ENCODE peak calls at places on chromosomes 5 and 9, in nine cellular contexts. One of them, this sample, is unnamed.

GRCh38 chr9:109549386-109549785 is 51.3 kb upstream of the PTPN3 start:
- DNase-seq in tibial artery: no peak
- DNase-seq in GM03348: no peak
- DNase-seq in activated CD4-positive, alpha-beta T cell treated with anti-CD3 and anti-CD28 coated beads for 48 hours: no peak
- DNase-seq in neuronal stem cell: no peak
- DNase-seq in nucleus accumbens: no peak
- DNase-seq in brain microvascular endothelial cell: no peak
- DNase-seq in astrocyte of the spinal cord: no peak
- DNase-seq in Right ventricle myocardium superior: no peak
- DNase-seq in this sample: peak; percentile 26

GRCh38 chr9:75642522-75642921 is 248.0 kb upstream of the PCSK5 start:
- DNase-seq in tibial artery: no peak
- DNase-seq in GM03348: no peak
- DNase-seq in activated CD4-positive, alpha-beta T cell treated with anti-CD3 and anti-CD28 coated beads for 48 hours: no peak
- DNase-seq in neuronal stem cell: no peak
- DNase-seq in nucleus accumbens: no peak
- DNase-seq in brain microvascular endothelial cell: no peak
- DNase-seq in astrocyte of the spinal cord: no peak
- DNase-seq in Right ventricle myocardium superior: no peak
- DNase-seq in this sample: no peak

GRCh38 chr5:135216072-135216812 is 182.2 kb upstream of the PITX1 start:
- DNase-seq in tibial artery: peak; percentile 34
- DNase-seq in GM03348: no peak
- DNase-seq in activated CD4-positive, alpha-beta T cell treated with anti-CD3 and anti-CD28 coated beads for 48 hours: no peak
- DNase-seq in neuronal stem cell: no peak
- DNase-seq in nucleus accumbens: no peak
- DNase-seq in brain microvascular endothelial cell: no peak
- DNase-seq in astrocyte of the spinal cord: no peak
- DNase-seq in Right ventricle myocardium superior: no peak
- DNase-seq in this sample: no peak

GRCh38 chr5:32507738-32508434 is 63.3 kb upstream of the ZFR start:
- DNase-seq in tibial artery: no peak
- DNase-seq in GM03348: peak; percentile 82
- DNase-seq in activated CD4-positive, alpha-beta T cell treated with anti-CD3 and anti-CD28 coated beads for 48 hours: no peak
- DNase-seq in neuronal stem cell: no peak
- DNase-seq in nucleus accumbens: no peak
- DNase-seq in brain microvascular endothelial cell: peak; percentile 37
- DNase-seq in astrocyte of the spinal cord: peak; percentile 69
- DNase-seq in Right ventricle myocardium superior: no peak
- DNase-seq in this sample: peak; percentile 65

GRCh38 chr5:67809589-67809988 is 406.0 kb upstream of the PIK3R1 start:
- DNase-seq in tibial artery: no peak
- DNase-seq in GM03348: no peak
- DNase-seq in activated CD4-positive, alpha-beta T cell treated with anti-CD3 and anti-CD28 coated beads for 48 hours: no peak
- DNase-seq in neuronal stem cell: no peak
- DNase-seq in nucleus accumbens: no peak
- DNase-seq in brain microvascular endothelial cell: no peak
- DNase-seq in astrocyte of the spinal cord: peak; percentile 23
- DNase-seq in Right ventricle myocardium superior: no peak
- DNase-seq in this sample: peak; percentile 27

GRCh38 chr9:92846662-92847145 is 31.1 kb downstream of the ZNF484 start:
- DNase-seq in tibial artery: no peak
- DNase-seq in GM03348: no peak
- DNase-seq in activated CD4-positive, alpha-beta T cell treated with anti-CD3 and anti-CD28 coated beads for 48 hours: no peak
- DNase-seq in neuronal stem cell: no peak
- DNase-seq in nucleus accumbens: no peak
- DNase-seq in brain microvascular endothelial cell: no peak
- DNase-seq in astrocyte of the spinal cord: peak; percentile 11
- DNase-seq in Right ventricle myocardium superior: no peak
- DNase-seq in this sample: no peak

GRCh38 chr5:14582797-14583137 is 1.2 kb downstream of the OTULINL start:
- DNase-seq in tibial artery: no peak
- DNase-seq in GM03348: no peak
- DNase-seq in activated CD4-positive, alpha-beta T cell treated with anti-CD3 and anti-CD28 coated beads for 48 hours: no peak
- DNase-seq in neuronal stem cell: no peak
- DNase-seq in nucleus accumbens: no peak
- DNase-seq in brain microvascular endothelial cell: no peak
- DNase-seq in astrocyte of the spinal cord: no peak
- DNase-seq in Right ventricle myocardium superior: no peak
- DNase-seq in this sample: no peak

GRCh38 chr9:70672136-70672535 is 257.7 kb upstream of the KLF9 start:
- DNase-seq in tibial artery: no peak
- DNase-seq in GM03348: no peak
- DNase-seq in activated CD4-positive, alpha-beta T cell treated with anti-CD3 and anti-CD28 coated beads for 48 hours: no peak
- DNase-seq in neuronal stem cell: no peak
- DNase-seq in nucleus accumbens: no peak
- DNase-seq in brain microvascular endothelial cell: no peak
- DNase-seq in astrocyte of the spinal cord: no peak
- DNase-seq in Right ventricle myocardium superior: no peak
- DNase-seq in this sample: peak; percentile 7

GRCh38 chr5:179486596-179487051 is 63.7 kb upstream of the RUFY1 start:
- DNase-seq in tibial artery: no peak
- DNase-seq in GM03348: no peak
- DNase-seq in activated CD4-positive, alpha-beta T cell treated with anti-CD3 and anti-CD28 coated beads for 48 hours: no peak
- DNase-seq in neuronal stem cell: no peak
- DNase-seq in nucleus accumbens: no peak
- DNase-seq in brain microvascular endothelial cell: peak; percentile 57
- DNase-seq in astrocyte of the spinal cord: no peak
- DNase-seq in Right ventricle myocardium superior: no peak
- DNase-seq in this sample: peak; percentile 55

GRCh38 chr9:101737705-101738565 is 512 bp downstream of the GRIN3A start:
- DNase-seq in tibial artery: no peak
- DNase-seq in GM03348: peak; percentile 41
- DNase-seq in activated CD4-positive, alpha-beta T cell treated with anti-CD3 and anti-CD28 coated beads for 48 hours: peak; percentile 3
- DNase-seq in neuronal stem cell: peak; percentile 48
- DNase-seq in nucleus accumbens: no peak
- DNase-seq in brain microvascular endothelial cell: no peak
- DNase-seq in astrocyte of the spinal cord: no peak
- DNase-seq in Right ventricle myocardium superior: peak; percentile 37
- DNase-seq in this sample: peak; percentile 4

GRCh38 chr9:132135456-132135855 is 26.4 kb upstream of the NTNG2 start:
- DNase-seq in tibial artery: no peak
- DNase-seq in GM03348: no peak
- DNase-seq in activated CD4-positive, alpha-beta T cell treated with anti-CD3 and anti-CD28 coated beads for 48 hours: no peak
- DNase-seq in neuronal stem cell: no peak
- DNase-seq in nucleus accumbens: no peak
- DNase-seq in brain microvascular endothelial cell: no peak
- DNase-seq in astrocyte of the spinal cord: no peak
- DNase-seq in Right ventricle myocardium superior: no peak
- DNase-seq in this sample: no peak

GRCh38 chr5:145237843-145238242 is 597.3 kb downstream of the PRELID2 start:
- DNase-seq in tibial artery: no peak
- DNase-seq in GM03348: no peak
- DNase-seq in activated CD4-positive, alpha-beta T cell treated with anti-CD3 and anti-CD28 coated beads for 48 hours: peak; percentile 2
- DNase-seq in neuronal stem cell: peak; percentile 77
- DNase-seq in nucleus accumbens: no peak
- DNase-seq in brain microvascular endothelial cell: peak; percentile 53
- DNase-seq in astrocyte of the spinal cord: peak; percentile 45
- DNase-seq in Right ventricle myocardium superior: no peak
- DNase-seq in this sample: peak; percentile 6

GRCh38 chr9:94153905-94154304 is 69.6 kb downstream of the PTPDC1 start:
- DNase-seq in tibial artery: no peak
- DNase-seq in GM03348: no peak
- DNase-seq in activated CD4-positive, alpha-beta T cell treated with anti-CD3 and anti-CD28 coated beads for 48 hours: no peak
- DNase-seq in neuronal stem cell: no peak
- DNase-seq in nucleus accumbens: no peak
- DNase-seq in brain microvascular endothelial cell: no peak
- DNase-seq in astrocyte of the spinal cord: no peak
- DNase-seq in Right ventricle myocardium superior: no peak
- DNase-seq in this sample: no peak

GRCh38 chr5:71874521-71874920 is 155.4 kb downstream of the CARTPT start:
- DNase-seq in tibial artery: no peak
- DNase-seq in GM03348: no peak
- DNase-seq in activated CD4-positive, alpha-beta T cell treated with anti-CD3 and anti-CD28 coated beads for 48 hours: no peak
- DNase-seq in neuronal stem cell: no peak
- DNase-seq in nucleus accumbens: no peak
- DNase-seq in brain microvascular endothelial cell: no peak
- DNase-seq in astrocyte of the spinal cord: no peak
- DNase-seq in Right ventricle myocardium superior: no peak
- DNase-seq in this sample: no peak

GRCh38 chr5:62354028-62354874 is 48.2 kb downstream of the KIF2A start:
- DNase-seq in tibial artery: no peak
- DNase-seq in GM03348: peak; percentile 57
- DNase-seq in activated CD4-positive, alpha-beta T cell treated with anti-CD3 and anti-CD28 coated beads for 48 hours: no peak
- DNase-seq in neuronal stem cell: peak; percentile 3
- DNase-seq in nucleus accumbens: no peak
- DNase-seq in brain microvascular endothelial cell: peak; percentile 67
- DNase-seq in astrocyte of the spinal cord: peak; percentile 65
- DNase-seq in Right ventricle myocardium superior: no peak
- DNase-seq in this sample: peak; percentile 16

GRCh38 chr5:158700231-158700996 is 399.3 kb downstream of the EBF1 start:
- DNase-seq in tibial artery: no peak
- DNase-seq in GM03348: peak; percentile 51
- DNase-seq in activated CD4-positive, alpha-beta T cell treated with anti-CD3 and anti-CD28 coated beads for 48 hours: no peak
- DNase-seq in neuronal stem cell: no peak
- DNase-seq in nucleus accumbens: no peak
- DNase-seq in brain microvascular endothelial cell: no peak
- DNase-seq in astrocyte of the spinal cord: no peak
- DNase-seq in Right ventricle myocardium superior: no peak
- DNase-seq in this sample: no peak

GRCh38 chr5:73436535-73437125 is 11.9 kb downstream of the FOXD1 start:
- DNase-seq in tibial artery: no peak
- DNase-seq in GM03348: peak; percentile 68
- DNase-seq in activated CD4-positive, alpha-beta T cell treated with anti-CD3 and anti-CD28 coated beads for 48 hours: no peak
- DNase-seq in neuronal stem cell: no peak
- DNase-seq in nucleus accumbens: no peak
- DNase-seq in brain microvascular endothelial cell: no peak
- DNase-seq in astrocyte of the spinal cord: peak; percentile 49
- DNase-seq in Right ventricle myocardium superior: no peak
- DNase-seq in this sample: no peak

GRCh38 chr9:98372077-98372812 is 116.8 kb upstream of the TBC1D2 start:
- DNase-seq in tibial artery: no peak
- DNase-seq in GM03348: no peak
- DNase-seq in activated CD4-positive, alpha-beta T cell treated with anti-CD3 and anti-CD28 coated beads for 48 hours: no peak
- DNase-seq in neuronal stem cell: no peak
- DNase-seq in nucleus accumbens: no peak
- DNase-seq in brain microvascular endothelial cell: no peak
- DNase-seq in astrocyte of the spinal cord: no peak
- DNase-seq in Right ventricle myocardium superior: no peak
- DNase-seq in this sample: no peak

GRCh38 chr9:27436234-27436633 is 87.9 kb upstream of the IFNK start:
- DNase-seq in tibial artery: no peak
- DNase-seq in GM03348: no peak
- DNase-seq in activated CD4-positive, alpha-beta T cell treated with anti-CD3 and anti-CD28 coated beads for 48 hours: no peak
- DNase-seq in neuronal stem cell: no peak
- DNase-seq in nucleus accumbens: no peak
- DNase-seq in brain microvascular endothelial cell: peak; percentile 54
- DNase-seq in astrocyte of the spinal cord: no peak
- DNase-seq in Right ventricle myocardium superior: no peak
- DNase-seq in this sample: no peak

GRCh38 chr5:150175536-150175935 is 9.0 kb downstream of the CDX1 start:
- DNase-seq in tibial artery: no peak
- DNase-seq in GM03348: peak; percentile 64
- DNase-seq in activated CD4-positive, alpha-beta T cell treated with anti-CD3 and anti-CD28 coated beads for 48 hours: no peak
- DNase-seq in neuronal stem cell: no peak
- DNase-seq in nucleus accumbens: no peak
- DNase-seq in brain microvascular endothelial cell: no peak
- DNase-seq in astrocyte of the spinal cord: no peak
- DNase-seq in Right ventricle myocardium superior: no peak
- DNase-seq in this sample: peak; percentile 53

GRCh38 chr9:12657998-12658397 is 35.2 kb upstream of the TYRP1 start:
- DNase-seq in tibial artery: no peak
- DNase-seq in GM03348: no peak
- DNase-seq in activated CD4-positive, alpha-beta T cell treated with anti-CD3 and anti-CD28 coated beads for 48 hours: no peak
- DNase-seq in neuronal stem cell: no peak
- DNase-seq in nucleus accumbens: no peak
- DNase-seq in brain microvascular endothelial cell: no peak
- DNase-seq in astrocyte of the spinal cord: no peak
- DNase-seq in Right ventricle myocardium superior: no peak
- DNase-seq in this sample: no peak

GRCh38 chr5:1937590-1937989 is 54.9 kb upstream of the IRX4 start:
- DNase-seq in tibial artery: no peak
- DNase-seq in GM03348: no peak
- DNase-seq in activated CD4-positive, alpha-beta T cell treated with anti-CD3 and anti-CD28 coated beads for 48 hours: no peak
- DNase-seq in neuronal stem cell: no peak
- DNase-seq in nucleus accumbens: no peak
- DNase-seq in brain microvascular endothelial cell: no peak
- DNase-seq in astrocyte of the spinal cord: no peak
- DNase-seq in Right ventricle myocardium superior: no peak
- DNase-seq in this sample: no peak

GRCh38 chr9:77649109-77649812 is 1.1 kb upstream of the GNA14 start:
- DNase-seq in tibial artery: no peak
- DNase-seq in GM03348: peak; percentile 43
- DNase-seq in activated CD4-positive, alpha-beta T cell treated with anti-CD3 and anti-CD28 coated beads for 48 hours: no peak
- DNase-seq in neuronal stem cell: no peak
- DNase-seq in nucleus accumbens: no peak
- DNase-seq in brain microvascular endothelial cell: peak; percentile 8
- DNase-seq in astrocyte of the spinal cord: peak; percentile 54
- DNase-seq in Right ventricle myocardium superior: no peak
- DNase-seq in this sample: no peak

GRCh38 chr5:44807269-44807668 is 1.5 kb upstream of the MRPS30 start:
- DNase-seq in tibial artery: no peak
- DNase-seq in GM03348: no peak
- DNase-seq in activated CD4-positive, alpha-beta T cell treated with anti-CD3 and anti-CD28 coated beads for 48 hours: no peak
- DNase-seq in neuronal stem cell: no peak
- DNase-seq in nucleus accumbens: no peak
- DNase-seq in brain microvascular endothelial cell: no peak
- DNase-seq in astrocyte of the spinal cord: no peak
- DNase-seq in Right ventricle myocardium superior: no peak
- DNase-seq in this sample: peak; percentile 4

GRCh38 chr9:74951725-74952151 is 974 bp downstream of the C9orf40 start:
- DNase-seq in tibial artery: peak; percentile 73
- DNase-seq in GM03348: peak; percentile 41
- DNase-seq in activated CD4-positive, alpha-beta T cell treated with anti-CD3 and anti-CD28 coated beads for 48 hours: peak; percentile 56
- DNase-seq in neuronal stem cell: peak; percentile 38
- DNase-seq in nucleus accumbens: peak; percentile 45
- DNase-seq in brain microvascular endothelial cell: peak; percentile 14
- DNase-seq in astrocyte of the spinal cord: peak; percentile 23
- DNase-seq in Right ventricle myocardium superior: peak; percentile 72
- DNase-seq in this sample: peak; percentile 56

GRCh38 chr5:170315154-170315553 is 17.6 kb upstream of the LCP2 start:
- DNase-seq in tibial artery: peak; percentile 94
- DNase-seq in GM03348: no peak
- DNase-seq in activated CD4-positive, alpha-beta T cell treated with anti-CD3 and anti-CD28 coated beads for 48 hours: no peak
- DNase-seq in neuronal stem cell: no peak
- DNase-seq in nucleus accumbens: peak; percentile 74
- DNase-seq in brain microvascular endothelial cell: peak; percentile 27
- DNase-seq in astrocyte of the spinal cord: no peak
- DNase-seq in Right ventricle myocardium superior: peak; percentile 85
- DNase-seq in this sample: no peak

GRCh38 chr5:172106511-172107356 is 81.3 kb downstream of the STK10 start:
- DNase-seq in tibial artery: no peak
- DNase-seq in GM03348: peak; percentile 77
- DNase-seq in activated CD4-positive, alpha-beta T cell treated with anti-CD3 and anti-CD28 coated beads for 48 hours: peak; percentile 73
- DNase-seq in neuronal stem cell: peak; percentile 76
- DNase-seq in nucleus accumbens: peak; percentile 42
- DNase-seq in brain microvascular endothelial cell: no peak
- DNase-seq in astrocyte of the spinal cord: peak; percentile 43
- DNase-seq in Right ventricle myocardium superior: peak; percentile 81
- DNase-seq in this sample: peak; percentile 49

GRCh38 chr9:71910602-71911060 is 362 bp downstream of the ABHD17B start:
- DNase-seq in tibial artery: peak; percentile 67
- DNase-seq in GM03348: no peak
- DNase-seq in activated CD4-positive, alpha-beta T cell treated with anti-CD3 and anti-CD28 coated beads for 48 hours: no peak
- DNase-seq in neuronal stem cell: no peak
- DNase-seq in nucleus accumbens: no peak
- DNase-seq in brain microvascular endothelial cell: peak; percentile 2
- DNase-seq in astrocyte of the spinal cord: no peak
- DNase-seq in Right ventricle myocardium superior: no peak
- DNase-seq in this sample: no peak

GRCh38 chr9:93170571-93170970 is 13.4 kb upstream of the WNK2 start:
- DNase-seq in tibial artery: no peak
- DNase-seq in GM03348: no peak
- DNase-seq in activated CD4-positive, alpha-beta T cell treated with anti-CD3 and anti-CD28 coated beads for 48 hours: no peak
- DNase-seq in neuronal stem cell: no peak
- DNase-seq in nucleus accumbens: no peak
- DNase-seq in brain microvascular endothelial cell: no peak
- DNase-seq in astrocyte of the spinal cord: no peak
- DNase-seq in Right ventricle myocardium superior: no peak
- DNase-seq in this sample: no peak

GRCh38 chr9:100052375-100052774 is 46.4 kb downstream of the ERP44 start:
- DNase-seq in tibial artery: no peak
- DNase-seq in GM03348: no peak
- DNase-seq in activated CD4-positive, alpha-beta T cell treated with anti-CD3 and anti-CD28 coated beads for 48 hours: no peak
- DNase-seq in neuronal stem cell: no peak
- DNase-seq in nucleus accumbens: no peak
- DNase-seq in brain microvascular endothelial cell: no peak
- DNase-seq in astrocyte of the spinal cord: no peak
- DNase-seq in Right ventricle myocardium superior: no peak
- DNase-seq in this sample: no peak

This sample was measured in Daoy.